ENCODE peak calls at places on chromosomes 3 and 15, in four cellular contexts. M is stomach, O is NCI-H460, K is fibroblast of the aortic adventitia. Y is an unnamed sample.
A peak's percentile ranks its signal among the peaks of the same experiment; 100 is the strongest.

GRCh38 chr15:34366271-34367043 is 539 bp downstream of the LPCAT4 start:
- DNase-seq in M (peak; percentile 74), O (peak; percentile 16), K (peak; percentile 48), Y (peak; percentile 63)

GRCh38 chr3:53254190-53254809 is 1.5 kb downstream of the TKT start:
- DNase-seq in M (no peak), O (no peak), K (peak; percentile 45), Y (no peak)

GRCh38 chr15:48748535-48748934 is 62.3 kb downstream of the CEP152 start:
- DNase-seq in M (no peak), O (no peak), K (peak; percentile 46), Y (no peak)

GRCh38 chr3:112774293-112774926 is 72.3 kb downstream of the CD200R1L start:
- DNase-seq in M (no peak), O (no peak), K (peak; percentile 88), Y (peak; percentile 16)

GRCh38 chr3:106193876-106194275 is 325.1 kb upstream of the CBLB start:
- DNase-seq in M (no peak), O (no peak), K (peak; percentile 28), Y (no peak)

GRCh38 chr3:23071758-23072157 is 131.4 kb upstream of the UBE2E2 start:
- DNase-seq in M (no peak), O (no peak), K (no peak), Y (no peak)

GRCh38 chr15:29815000-29815704 is 7.1 kb downstream of the TJP1 start:
- DNase-seq in M (no peak), O (peak; percentile 24), K (peak; percentile 24), Y (no peak)

GRCh38 chr15:99604865-99605264 is 39.1 kb downstream of the MEF2A start:
- DNase-seq in M (no peak), O (no peak), K (no peak), Y (no peak)

GRCh38 chr15:78615151-78615589 is 5.6 kb downstream of the CHRNA3 start:
- DNase-seq in M (peak; percentile 9), O (no peak), K (no peak), Y (no peak)

GRCh38 chr3:153052096-153052460 is 109.9 kb upstream of the RAP2B start:
- DNase-seq in M (peak; percentile 47), O (peak; percentile 23), K (peak; percentile 93), Y (peak; percentile 87)

GRCh38 chr15:78640840-78641733 is at the start of gene CHRNB4:
- DNase-seq in M (no peak), O (no peak), K (no peak), Y (no peak)

GRCh38 chr3:99562138-99562537 is 76.3 kb upstream of the COL8A1 start:
- DNase-seq in M (no peak), O (peak; percentile 4), K (peak; percentile 52), Y (no peak)

GRCh38 chr15:82044373-82045178 is 1.2 kb downstream of the MEX3B start:
- DNase-seq in M (no peak), O (no peak), K (peak; percentile 63), Y (no peak)

GRCh38 chr3:126971891-126972351 is 11.0 kb upstream of the PLXNA1 start:
- DNase-seq in M (peak; percentile 38), O (no peak), K (peak; percentile 52), Y (no peak)

GRCh38 chr3:159904911-159905310 is 83.7 kb upstream of the IL12A start:
- DNase-seq in M (no peak), O (no peak), K (no peak), Y (no peak)

GRCh38 chr3:153221748-153222162 is 59.7 kb downstream of the RAP2B start:
- DNase-seq in M (peak; percentile 30), O (peak; percentile 95), K (peak; percentile 99), Y (peak; percentile 98)

GRCh38 chr3:156349978-156350377 is 204.9 kb downstream of the SSR3 start:
- DNase-seq in M (no peak), O (no peak), K (no peak), Y (no peak)

GRCh38 chr3:179181021-179181472 is 32.9 kb downstream of the PIK3CA start:
- DNase-seq in M (no peak), O (no peak), K (peak; percentile 72), Y (no peak)

GRCh38 chr3:131948806-131949205 is 86.0 kb downstream of the CPNE4 start:
- DNase-seq in M (no peak), O (no peak), K (no peak), Y (no peak)

GRCh38 chr15:101539930-101540329 is 50.4 kb upstream of the PCSK6 start:
- DNase-seq in M (no peak), O (no peak), K (no peak), Y (no peak)

GRCh38 chr15:89128320-89129122 is 40.3 kb downstream of the ABHD2 start:
- DNase-seq in M (no peak), O (no peak), K (no peak), Y (no peak)

GRCh38 chr3:149494022-149494758 is 19.7 kb downstream of the TM4SF4 start:
- DNase-seq in M (peak; percentile 77), O (peak; percentile 61), K (peak; percentile 88), Y (peak; percentile 21)

GRCh38 chr15:51227967-51228783 is 110.2 kb downstream of the CYP19A1 start:
- DNase-seq in M (no peak), O (peak; percentile 58), K (peak; percentile 87), Y (peak; percentile 81)

GRCh38 chr15:73387507-73388255 is 18.9 kb upstream of the HCN4 start:
- DNase-seq in M (no peak), O (no peak), K (peak; percentile 38), Y (no peak)

GRCh38 chr3:40780341-40780800 is 255.6 kb downstream of the ZNF621 start:
- DNase-seq in M (peak; percentile 70), O (no peak), K (no peak), Y (no peak)

GRCh38 chr3:19757773-19758172 is 176.2 kb downstream of the EFHB start:
- DNase-seq in M (no peak), O (no peak), K (no peak), Y (no peak)

GRCh38 chr15:74937602-74938371 is at the start of gene COX5A:
- DNase-seq in M (peak; percentile 95), O (peak; percentile 92), K (peak; percentile 96), Y (peak; percentile 96)

GRCh38 chr3:186021673-186022362 is 84.0 kb upstream of the TRA2B start:
- DNase-seq in M (no peak), O (no peak), K (peak; percentile 91), Y (no peak)

GRCh38 chr3:195035345-195036202 is 235.4 kb downstream of the XXYLT1 start:
- DNase-seq in M (no peak), O (no peak), K (no peak), Y (no peak)

GRCh38 chr3:139830817-139831216 is 104.2 kb upstream of the CLSTN2 start:
- DNase-seq in M (no peak), O (no peak), K (no peak), Y (no peak)

GRCh38 chr3:177618873-177619771 is 421.8 kb upstream of the TBL1XR1 start:
- DNase-seq in M (no peak), O (no peak), K (peak; percentile 92), Y (no peak)

GRCh38 chr3:172341482-172342059 is 106.7 kb downstream of the GHSR start:
- DNase-seq in M (no peak), O (peak; percentile 48), K (peak; percentile 79), Y (peak; percentile 80)

GRCh38 chr3:132907293-132907692 is 130.9 kb upstream of the TMEM108 start:
- DNase-seq in M (no peak), O (no peak), K (no peak), Y (no peak)

Y was measured in MM.1S.